ENCODE peak calls at places on chromosomes 2 and 18, in seven cellular contexts. U, C, X, E, R, T and B are unnamed samples.

GRCh38 chr2:16023663-16024360 is 83.5 kb downstream of the MYCN start:
- DNase-seq in X (no peak), C (no peak), T (no peak), U (no peak), R (no peak), E (no peak), B (no peak)

GRCh38 chr2:26887142-26887541 is 39.2 kb downstream of the DPYSL5 start:
- DNase-seq in E (no peak), X (no peak), C (no peak), R (no peak), T (no peak), U (peak), B (no peak)

GRCh38 chr2:108604196-108604595 is 69.9 kb downstream of the LIMS1 start:
- DNase-seq in R (no peak), C (no peak), X (no peak), T (no peak), U (no peak), E (no peak), B (no peak)

GRCh38 chr2:240532032-240532775 is 25.6 kb downstream of the ANKMY1 start:
- DNase-seq in C (no peak), X (no peak), U (no peak), R (no peak), T (no peak), E (no peak), B (no peak)

GRCh38 chr2:8743261-8743660 is 61.4 kb downstream of the ID2 start:
- DNase-seq in E (no peak), X (no peak), C (no peak), R (no peak), T (no peak), U (no peak), B (no peak)

GRCh38 chr2:121008978-121009377 is 273.3 kb downstream of the GLI2 start:
- DNase-seq in T (peak), E (no peak), X (no peak), R (no peak), U (no peak), C (no peak), B (no peak)

GRCh38 chr2:212711851-212712250 is 173.2 kb upstream of the ERBB4 start:
- DNase-seq in T (no peak), E (no peak), C (no peak), X (no peak), R (no peak), U (no peak), B (no peak)

GRCh38 chr18:49459404-49460171 is 857 bp downstream of the DYM start:
- DNase-seq in U (no peak), X (no peak), E (no peak), T (no peak), C (no peak), R (peak), B (no peak)

GRCh38 chr2:159137511-159138101 is 148.9 kb downstream of the WDSUB1 start:
- DNase-seq in C (no peak), X (no peak), E (no peak), R (no peak), T (no peak), U (no peak), B (no peak)

GRCh38 chr18:68083131-68083530 is 566.6 kb upstream of the DSEL start:
- DNase-seq in X (no peak), C (no peak), U (no peak), R (peak), E (no peak), T (no peak), B (no peak)

GRCh38 chr2:84865181-84865783 is 15.6 kb downstream of the TRABD2A start:
- DNase-seq in E (no peak), R (no peak), X (no peak), T (no peak), C (no peak), U (no peak), B (no peak)

GRCh38 chr18:72541871-72542690 is 2.1 kb downstream of the CBLN2 start:
- DNase-seq in E (no peak), C (no peak), T (no peak), U (no peak), X (no peak), R (no peak), B (no peak)

GRCh38 chr2:14047491-14047890 is 585.0 kb upstream of the LRATD1 start:
- DNase-seq in U (no peak), R (no peak), E (no peak), X (no peak), C (no peak), T (no peak), B (no peak)

GRCh38 chr2:96240341-96241038 is 25.3 kb downstream of the TMEM127 start:
- DNase-seq in R (no peak), X (no peak), T (no peak), E (no peak), U (no peak), C (no peak), B (no peak)

GRCh38 chr18:74499633-74500032 is 3.5 kb downstream of the CNDP2 start:
- DNase-seq in T (no peak), X (peak), U (peak), R (no peak), C (peak), E (peak), B (peak)

GRCh38 chr2:32745191-32745590 is 117.3 kb downstream of the TTC27 start:
- DNase-seq in T (no peak), C (no peak), X (no peak), R (no peak), E (no peak), U (no peak), B (no peak)

GRCh38 chr2:196353717-196354116 is 182.3 kb upstream of the STK17B start:
- DNase-seq in X (no peak), C (no peak), E (no peak), T (no peak), R (no peak), U (no peak), B (no peak)

GRCh38 chr2:156687126-156687525 is 250.9 kb downstream of the GPD2 start:
- DNase-seq in R (no peak), X (no peak), E (no peak), U (no peak), C (no peak), T (no peak), B (no peak)

GRCh38 chr2:153047220-153047619 is 328.8 kb downstream of the ARL6IP6 start:
- DNase-seq in R (no peak), U (no peak), T (no peak), X (no peak), C (no peak), E (no peak), B (no peak)

GRCh38 chr2:189819297-189819704 is 35.1 kb downstream of the PMS1 start:
- DNase-seq in X (no peak), U (no peak), C (no peak), R (no peak), E (no peak), T (no peak), B (no peak)

GRCh38 chr2:24632175-24632574 is 141.1 kb downstream of the NCOA1 start:
- DNase-seq in R (no peak), T (no peak), X (no peak), C (no peak), U (no peak), E (no peak), B (no peak)

GRCh38 chr2:85604568-85605339 is 2.3 kb upstream of the TMEM150A start:
- DNase-seq in X (no peak), C (no peak), U (no peak), E (no peak), R (no peak), T (no peak), B (no peak)

GRCh38 chr2:235706496-235706895 is 212.7 kb downstream of the AGAP1 start:
- DNase-seq in U (no peak), C (no peak), E (no peak), T (no peak), X (no peak), R (no peak), B (no peak)

GRCh38 chr2:48433682-48434081 is 96.3 kb upstream of the STON1 start:
- DNase-seq in R (no peak), T (no peak), C (peak), E (no peak), U (no peak), X (no peak), B (no peak)

GRCh38 chr2:222436040-222436413 is 11.7 kb downstream of the SGPP2 start:
- DNase-seq in E (no peak), X (no peak), C (no peak), T (no peak), U (no peak), R (no peak), B (no peak)

GRCh38 chr2:121570665-121571055 is 40.0 kb downstream of the RNU4ATAC start:
- DNase-seq in R (no peak), T (no peak), C (no peak), X (no peak), E (no peak), U (no peak), B (no peak)

GRCh38 chr2:191434072-191434471 is 188.9 kb downstream of the MYO1B start:
- DNase-seq in X (no peak), T (no peak), U (no peak), E (no peak), C (no peak), R (no peak), B (no peak)
- TF ChIP-seq POLR2A in X (no peak), T (no peak), U (no peak), E (no peak), C (no peak), R (no peak), B (no peak)

DNA sequence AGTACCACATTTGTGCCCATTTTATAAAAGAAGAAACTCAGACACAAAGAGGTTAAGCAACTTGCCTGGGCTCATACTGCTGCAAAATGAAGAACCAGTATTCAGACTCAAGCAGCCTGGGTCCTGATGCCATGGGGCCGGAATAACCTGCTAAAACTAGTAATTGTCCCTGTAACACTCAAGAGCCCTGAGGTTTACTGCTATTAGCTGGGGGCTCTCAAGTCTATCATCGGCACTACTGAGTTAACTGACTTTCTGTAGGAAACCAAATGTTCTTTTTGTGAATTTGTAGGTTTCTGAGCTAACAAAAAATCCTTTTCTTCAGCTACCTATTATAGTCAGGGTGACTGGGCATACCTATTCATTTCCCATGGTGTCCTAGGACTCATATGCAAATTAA is 72.2 kb upstream of the TNP1 start:
- DNase-seq in E (no peak), U (no peak), R (no peak), C (no peak), X (no peak), T (no peak), B (no peak)
- TF ChIP-seq POLR2AphosphoS5 in E (no peak), U (no peak), R (no peak), C (no peak), X (no peak), T (no peak), B (no peak)

GRCh38 chr2:70142590-70143313 is 48.1 kb downstream of the C2orf42 start:
- DNase-seq in C (peak), X (peak), E (peak), T (peak), R (peak), U (peak), B (peak)
- TF ChIP-seq POLR2A in C (peak), X (peak), E (no peak), T (peak), R (no peak), U (no peak), B (no peak)

DNA sequence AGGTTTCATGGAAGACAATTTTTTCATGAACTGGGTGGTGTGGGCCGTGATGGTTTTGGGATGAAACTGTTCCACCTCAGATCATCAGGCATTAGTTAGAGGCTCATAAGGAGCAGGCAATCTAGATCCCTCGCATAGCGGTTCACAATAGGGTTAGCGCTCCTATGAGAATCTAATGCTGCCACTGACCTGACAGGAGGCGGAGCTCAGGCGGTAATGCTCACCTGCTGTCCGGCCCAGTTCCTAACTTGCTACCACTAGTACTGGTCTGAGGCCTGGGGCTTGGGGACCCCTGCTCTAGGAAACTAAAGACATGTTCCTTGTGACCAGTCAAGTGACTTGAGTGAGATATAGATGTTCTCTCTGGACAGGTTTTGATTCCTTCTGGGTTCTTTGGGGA is 49.2 kb downstream of the OXER1 start:
- DNase-seq in U (no peak), X (no peak), T (no peak), E (no peak), R (no peak), C (no peak), B (no peak)
- TF ChIP-seq POLR2AphosphoS5 in U (no peak), X (no peak), T (no peak), E (no peak), R (no peak), C (no peak), B (no peak)

DNA sequence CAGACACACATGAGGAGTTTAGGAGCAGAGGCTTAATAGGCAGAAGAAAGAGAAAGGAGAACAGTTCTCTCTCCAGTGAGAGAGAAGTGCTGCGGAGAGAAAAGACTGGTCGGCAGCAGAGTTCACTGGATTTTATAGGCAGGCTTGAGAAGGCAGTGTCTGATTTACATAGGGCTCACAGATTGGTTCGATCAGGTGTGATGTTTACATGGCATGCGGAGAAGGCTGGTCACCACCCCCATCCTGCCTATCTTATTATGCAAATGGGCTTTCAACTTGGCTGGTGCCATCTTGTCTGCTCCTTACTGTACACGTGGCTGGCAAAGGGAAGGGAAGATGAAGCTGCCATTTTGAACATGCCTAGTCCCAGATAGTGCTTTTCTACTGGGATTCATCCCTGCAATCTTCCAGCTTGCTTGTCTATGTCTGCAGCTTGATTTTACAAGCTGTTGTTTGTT is 113.4 kb downstream of the AP1S3 start:
- DNase-seq in C (no peak), X (no peak), R (no peak), U (no peak), E (no peak), T (no peak), B (no peak)
- TF ChIP-seq POLR2A in C (no peak), X (no peak), R (no peak), U (no peak), E (no peak), T (peak), B (no peak)